ENCODE peak calls at places on chromosomes 16 and 17, in nine cellular contexts. T, L, J, P, A, C, M, S and Z are unnamed samples. For H3K4me1, the result is how much of the 10 kb centered on the place peaks cover.

GRCh38 chr16:88505405-88506082 is 52.5 kb downstream of the ZFPM1 start:
- DNase-seq in T (peak), L (no peak), J (peak), P (peak), A (no peak), C (peak), M (no peak), S (no peak), Z (peak)

GRCh38 chr16:85199880-85200279 is 87.6 kb upstream of the CIBAR2 start:
- DNase-seq in T (no peak), L (no peak), J (no peak), P (no peak), A (no peak), C (no peak), M (no peak), S (no peak), Z (no peak)

GRCh38 chr16:16189842-16190241 is 33.5 kb downstream of the ABCC6 start:
- DNase-seq in T (no peak), L (no peak), J (no peak), P (no peak), A (no peak), C (no peak), M (no peak), S (no peak), Z (no peak)

GRCh38 chr16:89442588-89442987 is 47.8 kb downstream of the ANKRD11 start:
- DNase-seq in T (peak), L (no peak), J (no peak), P (no peak), A (no peak), C (no peak), M (no peak), S (no peak), Z (no peak)

GRCh38 chr16:27762441-27762840 is 212.5 kb downstream of the KATNIP start:
- DNase-seq in T (no peak), L (no peak), J (no peak), P (no peak), A (no peak), C (no peak), M (no peak), S (no peak), Z (no peak)

GRCh38 chr17:49337900-49338299 is 24.1 kb downstream of the ZNF652 start:
- DNase-seq in T (no peak), L (no peak), J (no peak), P (no peak), A (peak), C (peak), M (peak), S (no peak), Z (no peak)

GRCh38 chr16:12002447-12003006 is 26.0 kb downstream of the SNX29 start:
- DNase-seq in T (peak), L (peak), J (no peak), P (no peak), A (no peak), C (peak), M (peak), S (no peak), Z (no peak)

GRCh38 chr17:43314582-43314981 is 80.8 kb upstream of the RNU2-1 start:
- DNase-seq in T (no peak), L (no peak), J (no peak), P (no peak), A (peak), C (no peak), M (no peak), S (no peak), Z (peak)

GRCh38 chr17:75619506-75620431 is 13.5 kb upstream of the SMIM5 start:
- DNase-seq in T (peak), L (peak), J (no peak), P (no peak), A (peak), C (no peak), M (no peak), S (peak), Z (no peak)

GRCh38 chr17:61402073-61402541 is 2.5 kb downstream of the TBX2 start:
- DNase-seq in T (no peak), L (peak), J (no peak), P (no peak), A (no peak), C (no peak), M (no peak), S (no peak), Z (no peak)

GRCh38 chr17:6843241-6843890 is 11.8 kb upstream of the TEKT1 start:
- DNase-seq in T (peak), L (peak), J (no peak), P (no peak), A (peak), C (no peak), M (no peak), S (peak), Z (no peak)

GRCh38 chr16:81524382-81524781 is 79.8 kb downstream of the CMIP start:
- DNase-seq in T (no peak), L (no peak), J (no peak), P (no peak), A (no peak), C (no peak), M (no peak), S (no peak), Z (no peak)

GRCh38 chr17:62193297-62193696 is 128.2 kb upstream of the MED13 start:
- DNase-seq in T (no peak), L (no peak), J (no peak), P (no peak), A (no peak), C (no peak), M (no peak), S (no peak), Z (no peak)

GRCh38 chr17:48728232-48729231 is at the start of gene HOXB13:
- DNase-seq in T (peak), L (peak), J (peak), P (peak), A (peak), C (no peak), M (no peak), S (peak), Z (peak)

GRCh38 chr16:8374586-8374985 is 215.7 kb downstream of the TMEM114 start:
- DNase-seq in T (no peak), L (no peak), J (no peak), P (no peak), A (no peak), C (no peak), M (no peak), S (no peak), Z (no peak)

GRCh38 chr17:17812211-17813054 is 24.4 kb downstream of the SREBF1 start:
- DNase-seq in T (peak), L (peak), J (peak), P (peak), A (peak), C (peak), M (peak), S (peak), Z (peak)

GRCh38 chr17:6591599-6592158 is 35.3 kb upstream of the PITPNM3 start:
- DNase-seq in T (no peak), L (peak), J (no peak), P (no peak), A (no peak), C (peak), M (no peak), S (no peak), Z (no peak)

GRCh38 chr17:49567871-49568694 is 7.6 kb upstream of the NXPH3 start:
- DNase-seq in T (peak), L (peak), J (peak), P (peak), A (peak), C (peak), M (peak), S (peak), Z (peak)

GRCh38 chr16:89114159-89114981 is 20.7 kb downstream of the ACSF3 start:
- DNase-seq in T (no peak), L (no peak), J (no peak), P (no peak), A (no peak), C (no peak), M (no peak), S (no peak), Z (no peak)

GRCh38 chr16:8611122-8611521 is 10.4 kb upstream of the METTL22 start:
- DNase-seq in T (no peak), L (no peak), J (no peak), P (no peak), A (no peak), C (no peak), M (no peak), S (no peak), Z (no peak)

GRCh38 chr16:53911506-53911905 is 207.6 kb downstream of the FTO start:
- DNase-seq in T (no peak), L (peak), J (no peak), P (no peak), A (peak), C (no peak), M (no peak), S (no peak), Z (no peak)

GRCh38 chr17:57440522-57441269 is 184.4 kb downstream of the MSI2 start:
- DNase-seq in T (peak), L (peak), J (peak), P (peak), A (peak), C (peak), M (peak), S (no peak), Z (peak)

GRCh38 chr17:58305626-58306025 is 23.0 kb downstream of the TSPOAP1 start:
- DNase-seq in T (no peak), L (no peak), J (no peak), P (no peak), A (no peak), C (no peak), M (no peak), S (no peak), Z (no peak)

GRCh38 chr16:67256701-67257230 is 8.0 kb downstream of the SLC9A5 start:
- DNase-seq in T (no peak), L (no peak), J (no peak), P (no peak), A (no peak), C (peak), M (no peak), S (no peak), Z (no peak)

GRCh38 chr17:11618861-11619566 is 20.7 kb downstream of the DNAH9 start:
- DNase-seq in T (no peak), L (no peak), J (peak), P (no peak), A (no peak), C (peak), M (no peak), S (peak), Z (peak)

GRCh38 chr17:48995871-48996695 is 1.1 kb upstream of the IGF2BP1 start:
- DNase-seq in T (peak), L (no peak), J (no peak), P (no peak), A (peak), C (no peak), M (no peak), S (no peak), Z (no peak)

GRCh38 chr17:1511290-1511689 is 5.1 kb downstream of the INPP5K start:
- DNase-seq in T (no peak), L (no peak), J (no peak), P (peak), A (peak), C (no peak), M (no peak), S (no peak), Z (peak)

GRCh38 chr16:20614201-20615141 is 38.3 kb upstream of the ACSM2B start:
- DNase-seq in T (no peak), L (no peak), J (no peak), P (no peak), A (no peak), C (no peak), M (no peak), S (no peak), Z (no peak)

GRCh38 chr17:14038206-14038605 is 31.1 kb upstream of the COX10 start:
- DNase-seq in T (no peak), L (peak), J (no peak), P (no peak), A (no peak), C (no peak), M (no peak), S (no peak), Z (no peak)

GRCh38 chr17:55635253-55635766 is 87.4 kb downstream of the TMEM100 start:
- DNase-seq in T (no peak), L (peak), J (no peak), P (no peak), A (peak), C (no peak), M (no peak), S (no peak), Z (no peak)
- H3K4me1 ChIP-seq in T (under half), L (under half), J (under half), P (under half), A (under half), C (under half), M (under half), S (under half), Z (under half)

GRCh38 chr17:4258867-4259266 is 4.9 kb downstream of the ANKFY1 start:
- DNase-seq in T (no peak), L (no peak), J (no peak), P (no peak), A (no peak), C (no peak), M (no peak), S (no peak), Z (no peak)

GRCh38 chr17:4261452-4261851 is 2.3 kb downstream of the ANKFY1 start:
- DNase-seq in T (no peak), L (no peak), J (no peak), P (no peak), A (no peak), C (no peak), M (no peak), S (no peak), Z (no peak)

GRCh38 chr17:4256952-4257351 is 6.8 kb downstream of the ANKFY1 start:
- DNase-seq in T (no peak), L (no peak), J (no peak), P (no peak), A (no peak), C (no peak), M (no peak), S (no peak), Z (no peak)
- TF ChIP-seq CTCF in T (no peak), L (no peak), J (no peak), P (no peak), A (no peak), C (no peak), M (no peak), S (no peak), Z (no peak)

GRCh38 chr17:40352044-40352778 is 12.3 kb downstream of the GJD3 start:
- DNase-seq in T (no peak), L (no peak), J (no peak), P (no peak), A (no peak), C (no peak), M (no peak), S (no peak), Z (no peak)
- H3K4me1 ChIP-seq in T (under half), L (under half), J (under half), P (half or more), A (under half), C (half or more), M (under half), S (under half), Z (under half)

GRCh38 chr17:78789149-78789662 is 7.1 kb upstream of the CYTH1 start:
- DNase-seq in T (no peak), L (no peak), J (no peak), P (no peak), A (no peak), C (no peak), M (no peak), S (no peak), Z (no peak)

GRCh38 chr17:78785663-78786057 is 3.6 kb upstream of the CYTH1 start:
- DNase-seq in T (no peak), L (no peak), J (no peak), P (no peak), A (no peak), C (no peak), M (no peak), S (no peak), Z (no peak)

GRCh38 chr17:78788451-78788850 is 6.4 kb upstream of the CYTH1 start:
- DNase-seq in T (no peak), L (no peak), J (no peak), P (no peak), A (no peak), C (no peak), M (no peak), S (no peak), Z (no peak)

GRCh38 chr17:78789663-78790181 is 7.6 kb upstream of the CYTH1 start:
- DNase-seq in T (no peak), L (peak), J (peak), P (peak), A (no peak), C (peak), M (no peak), S (no peak), Z (peak)

DNA sequence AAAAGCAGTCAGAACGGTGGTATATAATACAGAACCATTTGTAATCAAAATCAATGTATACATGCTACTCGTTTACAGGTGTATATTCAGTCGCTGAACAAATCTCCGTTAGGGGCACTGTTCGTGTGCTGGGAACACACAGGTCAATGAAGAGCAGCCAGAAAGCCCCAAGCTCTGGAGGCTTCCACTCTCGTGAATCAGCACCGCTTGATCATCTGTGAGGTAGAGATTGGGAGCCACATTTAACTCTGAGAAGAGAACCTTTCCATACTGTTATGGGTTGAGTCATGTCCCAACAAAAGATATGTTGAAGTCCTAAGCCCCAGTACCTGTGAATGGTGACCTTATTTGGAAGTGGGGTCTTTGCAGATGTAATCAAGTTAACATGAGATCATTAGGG is 5.4 kb upstream of the CYTH1 start:
- DNase-seq in T (no peak), L (no peak), J (no peak), P (no peak), A (no peak), C (no peak), M (no peak), S (peak), Z (no peak)
- TF ChIP-seq CTCF in T (no peak), L (no peak), J (no peak), P (no peak), A (no peak), C (no peak), M (no peak), S (peak), Z (no peak)

GRCh38 chr16:69860233-69861231 is 90.6 kb upstream of the CLEC18A start:
- DNase-seq in T (no peak), L (no peak), J (no peak), P (no peak), A (no peak), C (no peak), M (no peak), S (no peak), Z (no peak)
- H3K4me1 ChIP-seq in T (under half), L (under half), J (under half), P (half or more), A (under half), C (under half), M (under half), S (under half), Z (under half)

GRCh38 chr16:57535680-57536305 is 578 bp downstream of the CCDC102A start:
- DNase-seq in T (peak), L (peak), J (peak), P (peak), A (peak), C (peak), M (peak), S (peak), Z (peak)
- TF ChIP-seq CTCF in T (peak), L (no peak), J (no peak), P (peak), A (peak), C (no peak), M (peak), S (peak), Z (no peak)